ENCODE peak calls at places on chromosomes 3 and 15, in five cellular contexts. X is H1, M is HEK293T, U is HepG2, V is GM12878. K is an unnamed sample.

GRCh38 chr15:63501256-63502089 is 2.9 kb upstream of the USP3 start:
- DNase-seq in X (no peak), M (peak; percentile 16), U (peak; percentile 38), V (no peak), K (no peak)

GRCh38 chr3:101720851-101721649 is 3.4 kb upstream of the CEP97 start:
- DNase-seq in X (no peak), M (no peak), U (no peak), V (no peak), K (no peak)

GRCh38 chr3:150545419-150546225 is 674 bp downstream of the SERP1 start:
- DNase-seq in X (no peak), M (peak; percentile 34), U (peak; percentile 7), V (no peak), K (no peak)

GRCh38 chr3:184300377-184300717 is 1.3 kb downstream of the PSMD2 start:
- DNase-seq in X (no peak), M (no peak), U (no peak), V (no peak), K (no peak)

GRCh38 chr15:27589260-27589659 is 509.9 kb downstream of the OCA2 start:
- DNase-seq in X (no peak), M (no peak), U (no peak), V (no peak), K (no peak)

GRCh38 chr3:172903642-172904041 is 153.1 kb downstream of the ECT2 start:
- DNase-seq in X (no peak), M (no peak), U (no peak), V (no peak), K (no peak)

GRCh38 chr3:45240292-45240691 is 14.2 kb upstream of the TMEM158 start:
- DNase-seq in X (no peak), M (no peak), U (no peak), V (peak; percentile 34), K (no peak)

GRCh38 chr3:15500107-15500724 is 21.3 kb downstream of the COLQ start:
- DNase-seq in X (no peak), M (no peak), U (no peak), V (no peak), K (no peak)

GRCh38 chr3:119809249-119810017 is 27.5 kb downstream of the NR1I2 start:
- DNase-seq in X (no peak), M (no peak), U (no peak), V (no peak), K (no peak)

GRCh38 chr3:112086018-112086854 is at the start of gene C3orf52:
- DNase-seq in X (peak; percentile 61), M (peak; percentile 92), U (peak; percentile 56), V (no peak), K (peak; percentile 83)

GRCh38 chr3:24288538-24289236 is 206.0 kb downstream of the THRB start:
- DNase-seq in X (no peak), M (no peak), U (no peak), V (no peak), K (no peak)

GRCh38 chr15:65900488-65900887 is 31.2 kb downstream of the RAB11A start:
- DNase-seq in X (no peak), M (no peak), U (no peak), V (no peak), K (no peak)
- TF ChIP-seq SUZ12 in X (no peak), M (no peak), U (no peak), V (no peak), K (no peak)

DNA sequence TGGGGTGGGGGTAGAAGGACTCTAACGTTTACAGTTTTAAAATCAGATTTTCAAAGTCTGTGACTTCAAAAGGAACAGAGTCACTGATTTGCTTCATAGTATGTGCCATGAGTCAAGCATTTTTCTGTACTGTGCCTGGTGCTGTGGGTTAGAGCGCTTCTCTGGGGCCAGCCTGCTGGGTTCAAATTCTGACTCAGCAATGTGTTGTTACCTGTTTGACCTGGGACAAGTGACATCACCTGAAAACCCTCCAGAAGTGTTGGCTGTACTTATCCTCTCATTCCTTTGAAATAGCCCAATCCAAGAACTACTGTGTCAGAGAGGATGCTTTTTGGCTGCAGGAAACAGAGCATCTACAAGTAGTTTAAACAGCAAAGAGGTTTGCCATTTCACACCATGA is 101.7 kb downstream of the LSM3 start:
- DNase-seq in X (no peak), M (no peak), U (no peak), V (no peak), K (no peak)
- TF ChIP-seq SUZ12 in X (no peak), M (no peak), U (no peak), V (no peak), K (no peak)

DNA sequence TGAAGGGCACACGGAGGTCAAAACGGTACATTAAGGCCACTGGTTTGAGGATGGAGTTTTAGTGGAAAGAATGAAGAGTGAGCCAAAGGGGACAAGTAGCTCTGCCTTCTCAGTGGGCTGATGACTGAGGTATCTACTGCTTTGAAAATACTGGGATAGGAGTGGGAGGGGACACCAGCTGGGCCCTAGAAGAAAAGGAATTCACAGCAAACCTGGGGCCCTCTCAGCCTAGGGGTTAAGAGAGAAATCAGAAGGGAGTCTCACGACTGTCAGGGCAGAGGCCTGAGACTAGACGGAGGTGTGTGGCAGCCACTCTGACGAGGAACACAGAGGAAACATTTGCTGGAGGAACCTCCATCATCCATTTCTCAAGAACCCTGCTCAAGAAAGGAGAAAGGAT is 75.1 kb downstream of the TNIK start:
- DNase-seq in X (no peak), M (no peak), U (no peak), V (no peak), K (no peak)
- TF ChIP-seq SUZ12 in X (no peak), M (no peak), U (no peak), V (no peak), K (no peak)

GRCh38 chr3:159783780-159784747 is 204.6 kb upstream of the IL12A start:
- DNase-seq in X (no peak), M (no peak), U (no peak), V (peak; percentile 4), K (no peak)
- TF ChIP-seq SUZ12 in X (no peak), M (no peak), U (no peak), V (no peak), K (no peak)

K was measured in NT2/D1.